ENCODE peak calls at places on chromosomes 12 and 14, in nine cellular contexts. H is fibroblast of lung, Z is MM.1S, D is GM06990, M is nephron progenitor cell, W is neural crest cell, B is WTC11, C is esophagus squamous epithelium, K is endothelial cell. V is an unnamed sample.
A peak's percentile ranks its signal among the peaks of the same experiment; 100 is the strongest.

GRCh38 chr14:54211562-54212308 is 185.1 kb upstream of the CDKN3 start:
- DNase-seq in C (no peak), M (no peak), Z (no peak), H (peak; percentile 75), D (no peak), B (no peak), W (no peak), K (no peak), V (no peak)

GRCh38 chr12:14317362-14318146 is 47.9 kb upstream of the ATF7IP start:
- DNase-seq in B (no peak), K (no peak), C (no peak), H (no peak), D (no peak), W (no peak), M (no peak), Z (no peak), V (no peak)

GRCh38 chr12:5944688-5945070 is 380 bp downstream of the ANO2 start:
- DNase-seq in B (no peak), W (no peak), D (no peak), M (no peak), C (no peak), K (no peak), H (no peak), Z (no peak), V (no peak)

GRCh38 chr14:61754627-61755381 is 7.4 kb upstream of the SNAPC1 start:
- DNase-seq in K (no peak), H (no peak), W (no peak), C (no peak), B (no peak), M (no peak), D (no peak), Z (no peak), V (no peak)

GRCh38 chr14:68762944-68763831 is 29.7 kb downstream of the ZFP36L1 start:
- DNase-seq in C (no peak), B (peak; percentile 66), D (no peak), Z (no peak), M (peak; percentile 77), W (no peak), H (no peak), K (peak; percentile 51), V (no peak)

GRCh38 chr12:6582196-6582595 is 14.1 kb upstream of the NOP2 start:
- DNase-seq in M (peak; percentile 18), K (no peak), H (no peak), C (no peak), B (peak; percentile 29), Z (no peak), W (no peak), D (no peak), V (no peak)

GRCh38 chr12:40287369-40287975 is 62.7 kb downstream of the LRRK2 start:
- DNase-seq in W (no peak), M (no peak), Z (no peak), K (no peak), H (no peak), C (no peak), D (no peak), B (no peak), V (no peak)

GRCh38 chr14:54261283-54261682 is 135.5 kb upstream of the CDKN3 start:
- DNase-seq in D (no peak), B (no peak), C (no peak), K (no peak), W (no peak), H (no peak), M (no peak), Z (no peak), V (no peak)

GRCh38 chr14:65252471-65253255 is 150.3 kb upstream of the MAX start:
- DNase-seq in M (no peak), K (no peak), C (no peak), D (no peak), B (no peak), H (no peak), W (no peak), Z (no peak), V (no peak)

GRCh38 chr12:70242695-70243509 is at the start of gene CNOT2:
- DNase-seq in Z (peak; percentile 86), C (peak; percentile 33), M (peak; percentile 93), D (peak; percentile 90), K (peak; percentile 86), W (peak; percentile 91), B (peak; percentile 88), H (peak; percentile 88), V (peak; percentile 68)

GRCh38 chr12:122356192-122356635 is 66.3 kb downstream of the CLIP1 start:
- DNase-seq in K (peak; percentile 53), B (peak; percentile 35), Z (peak; percentile 38), D (peak; percentile 37), C (no peak), M (peak; percentile 41), W (peak; percentile 53), H (peak; percentile 86), V (peak; percentile 34)

GRCh38 chr14:61231810-61232209 is 49.3 kb downstream of the TMEM30B start:
- DNase-seq in H (no peak), D (no peak), C (no peak), Z (no peak), M (no peak), K (no peak), B (no peak), W (no peak), V (no peak)

GRCh38 chr12:19110541-19110940 is 19.0 kb upstream of the PLEKHA5 start:
- DNase-seq in W (no peak), M (no peak), K (no peak), D (no peak), H (no peak), Z (no peak), B (no peak), C (no peak), V (no peak)

GRCh38 chr12:110102255-110102654 is 21.9 kb upstream of the IFT81 start:
- DNase-seq in C (no peak), H (peak; percentile 73), W (peak; percentile 36), M (peak; percentile 32), B (peak; percentile 85), Z (peak; percentile 43), D (peak; percentile 35), K (peak; percentile 38), V (peak; percentile 43)

GRCh38 chr12:48004941-48005749 is 869 bp upstream of the COL2A1 start:
- DNase-seq in Z (no peak), K (no peak), W (no peak), M (peak; percentile 46), D (no peak), C (no peak), H (no peak), B (peak; percentile 60), V (no peak)

GRCh38 chr14:61191751-61192150 is 89.4 kb downstream of the TMEM30B start:
- DNase-seq in W (no peak), K (no peak), H (no peak), Z (no peak), C (no peak), M (no peak), B (no peak), D (no peak), V (no peak)

GRCh38 chr12:125070117-125070516 is 4.9 kb downstream of the AACS start:
- DNase-seq in M (no peak), H (peak; percentile 19), K (no peak), Z (no peak), D (no peak), C (no peak), W (no peak), B (no peak), V (no peak)

DNA sequence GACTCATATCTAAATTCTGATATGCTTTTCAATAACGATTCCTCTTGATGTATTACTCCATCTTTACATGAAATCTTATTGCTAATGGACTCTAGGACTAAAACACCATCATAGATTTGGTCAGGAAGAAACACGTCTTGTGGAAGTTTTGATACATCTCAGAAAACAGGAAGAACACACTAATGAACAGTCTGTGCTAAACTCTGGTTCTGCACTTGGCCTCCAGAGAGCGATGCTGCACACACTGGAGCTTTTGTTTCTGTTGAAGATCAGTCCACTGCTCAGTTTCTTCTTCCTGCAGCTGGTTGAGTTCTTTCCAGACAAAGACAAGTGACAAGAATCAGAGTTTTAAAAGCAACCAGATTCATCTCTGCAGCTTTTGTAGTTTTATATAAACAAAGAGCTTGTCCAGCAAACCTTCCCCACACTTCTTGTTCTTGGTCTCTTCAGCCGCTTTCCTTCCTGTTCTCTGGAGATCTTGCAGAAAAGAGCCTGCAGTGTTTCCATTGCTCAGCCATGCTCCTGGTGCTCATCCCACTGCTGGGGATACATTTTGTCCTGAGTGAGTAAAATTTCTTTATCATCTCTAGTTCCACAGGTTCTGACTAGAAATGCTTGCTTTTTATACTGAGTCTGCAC is 229.1 kb upstream of the OR4E1 start:
- DNase-seq in Z (no peak), D (no peak), M (peak; percentile 16), B (no peak), H (no peak), C (no peak), K (no peak), W (peak; percentile 32), V (no peak)
- TF ChIP-seq CTCF in Z (no peak), D (peak; percentile 50), M (peak; percentile 33), B (no peak), H (no peak), C (no peak), K (peak; percentile 30), W (peak; percentile 60), V (peak; percentile 58)

GRCh38 chr12:128609861-128610260 is 213.9 kb downstream of the SLC15A4 start:
- DNase-seq in B (no peak), K (no peak), H (no peak), M (peak; percentile 53), C (no peak), W (peak; percentile 11), Z (no peak), D (no peak), V (no peak)
- TF ChIP-seq CTCF in B (no peak), K (no peak), H (no peak), M (no peak), C (no peak), W (no peak), Z (no peak), D (no peak), V (no peak)

DNA sequence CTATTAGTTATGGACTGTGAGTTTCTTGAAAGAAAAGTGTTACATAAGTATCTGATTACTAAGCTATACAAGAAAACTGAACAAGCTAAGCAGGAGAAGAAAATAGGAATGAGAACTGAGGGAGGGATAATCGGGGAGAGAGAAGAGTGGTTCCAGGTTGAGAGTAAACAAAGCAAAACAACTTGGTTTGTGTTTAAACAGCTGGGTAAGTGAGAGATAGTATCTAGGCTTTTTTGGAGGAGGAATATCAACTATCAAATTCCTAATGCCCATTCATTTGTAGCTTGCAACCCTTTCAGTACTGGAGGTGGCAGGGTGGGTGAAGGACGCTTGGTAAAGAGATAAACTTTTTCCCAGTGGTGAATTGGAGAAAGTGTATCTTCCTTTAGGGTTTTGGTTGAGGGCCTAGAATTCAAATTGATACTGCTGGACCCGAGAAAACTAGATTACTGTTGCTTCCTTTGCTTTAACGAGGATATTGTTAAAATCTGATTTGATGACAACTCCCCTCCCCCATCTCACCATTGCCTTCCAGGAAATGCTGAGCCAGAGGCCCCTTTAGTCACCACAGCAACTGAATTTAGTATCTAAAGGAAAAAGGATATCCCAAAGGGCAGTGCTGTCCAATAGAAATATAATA is 2.0 kb upstream of the SLC2A3 start:
- DNase-seq in Z (no peak), H (peak; percentile 22), K (no peak), W (no peak), M (no peak), D (no peak), C (no peak), B (no peak), V (no peak)
- TF ChIP-seq CTCF in Z (no peak), H (no peak), K (peak; percentile 22), W (peak; percentile 50), M (no peak), D (peak; percentile 26), C (peak; percentile 25), B (no peak), V (no peak)

DNA sequence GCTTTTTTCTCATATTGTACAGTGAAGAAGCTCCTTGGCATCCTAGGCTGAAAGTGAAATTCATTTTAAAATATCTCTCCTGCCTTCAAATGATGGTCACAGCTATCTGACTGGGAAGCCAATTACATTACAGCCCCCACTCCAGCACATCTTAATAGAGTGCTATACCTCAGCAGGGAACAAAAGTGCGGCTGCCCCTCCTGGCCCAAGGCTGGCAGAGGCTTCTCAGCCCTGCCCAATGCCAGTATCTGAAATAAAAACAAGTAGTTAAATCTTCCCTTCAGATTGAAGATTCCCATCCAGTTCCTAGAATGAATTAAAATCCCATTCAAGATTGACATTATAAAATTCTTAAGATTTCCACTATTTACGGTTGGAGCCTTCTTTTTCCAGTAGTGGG is 54.9 kb upstream of the GNG2 start:
- DNase-seq in H (no peak), B (no peak), K (no peak), W (no peak), M (no peak), D (no peak), Z (no peak), C (no peak), V (no peak)
- TF ChIP-seq CTCF in H (no peak), B (no peak), K (no peak), W (no peak), M (no peak), D (no peak), Z (no peak), C (no peak), V (no peak)

V was measured in GM12864.